ENCODE peak calls at places on chromosomes 4 and X, in eight cellular contexts. Q is MM.1S, E is testis, W is Caco-2, H is left lung, P is astrocyte, R is lower lobe of right lung, B is cardiac muscle cell. F is an unnamed sample.

GRCh38 chr4:780730-781492 is 45.0 kb downstream of the CPLX1 start:
- DNase-seq in Q (peak), E (no peak), W (no peak), H (no peak), P (no peak), R (no peak), B (no peak), F (no peak)

GRCh38 chr4:48779095-48779997 is 733 bp downstream of the FRYL start:
- DNase-seq in Q (peak), E (peak), W (peak), H (peak), P (peak), R (peak), B (peak), F (peak)

GRCh38 chr4:122744229-122744628 is 11.7 kb downstream of the BBS12 start:
- DNase-seq in Q (no peak), E (no peak), W (peak), H (no peak), P (peak), R (no peak), B (no peak), F (peak)

GRCh38 chr4:108885211-108885610 is 122.4 kb upstream of the ETNPPL start:
- DNase-seq in Q (no peak), E (no peak), W (no peak), H (no peak), P (peak), R (no peak), B (no peak), F (no peak)

GRCh38 chr4:80295841-80296240 is 29.4 kb downstream of the FGF5 start:
- DNase-seq in Q (no peak), E (no peak), W (no peak), H (no peak), P (peak), R (no peak), B (no peak), F (no peak)

GRCh38 chrX:39928704-39929439 is 168.9 kb downstream of the BCOR start:
- DNase-seq in Q (no peak), E (no peak), W (peak), H (no peak), P (no peak), R (peak), B (no peak), F (no peak)

GRCh38 chrX:75784689-75785491 is at the start of gene MAGEE2:
- DNase-seq in Q (no peak), E (peak), W (no peak), H (no peak), P (no peak), R (peak), B (no peak), F (no peak)

GRCh38 chr4:911871-912490 is 20.1 kb downstream of the GAK start:
- DNase-seq in Q (no peak), E (no peak), W (no peak), H (peak), P (no peak), R (peak), B (no peak), F (no peak)

GRCh38 chr4:137238456-137238855 is 293.8 kb downstream of the PCDH18 start:
- DNase-seq in Q (no peak), E (no peak), W (no peak), H (no peak), P (no peak), R (no peak), B (no peak), F (no peak)

GRCh38 chr4:142728209-142728608 is 117.9 kb downstream of the INPP4B start:
- DNase-seq in Q (no peak), E (no peak), W (no peak), H (no peak), P (no peak), R (no peak), B (no peak), F (no peak)

GRCh38 chrX:2321411-2321810 is 179.4 kb downstream of the DHRSX start:
- DNase-seq in Q (no peak), E (no peak), W (no peak), H (no peak), P (no peak), R (no peak), B (no peak), F (no peak)

GRCh38 chrX:80879916-80880315 is 70.2 kb upstream of the BRWD3 start:
- DNase-seq in Q (no peak), E (no peak), W (no peak), H (no peak), P (no peak), R (no peak), B (no peak), F (no peak)

GRCh38 chr4:99723555-99724450 is 66.2 kb upstream of the C4orf54 start:
- DNase-seq in Q (no peak), E (peak), W (no peak), H (peak), P (peak), R (peak), B (no peak), F (no peak)

GRCh38 chr4:3041192-3042142 is 32.9 kb downstream of the HTT-AS start:
- DNase-seq in Q (peak), E (peak), W (peak), H (peak), P (peak), R (peak), B (no peak), F (peak)

GRCh38 chr4:53589511-53589910 is 1.8 kb downstream of the LNX1 start:
- DNase-seq in Q (no peak), E (no peak), W (no peak), H (no peak), P (no peak), R (no peak), B (no peak), F (no peak)

GRCh38 chr4:159097785-159098184 is 5.1 kb upstream of the RAPGEF2 start:
- DNase-seq in Q (no peak), E (no peak), W (no peak), H (no peak), P (no peak), R (no peak), B (no peak), F (no peak)

GRCh38 chr4:129526812-129527211 is 430.9 kb downstream of the C4orf33 start:
- DNase-seq in Q (peak), E (no peak), W (no peak), H (no peak), P (no peak), R (no peak), B (no peak), F (no peak)

GRCh38 chr4:169810325-169811323 is 52.9 kb upstream of the HPF1 start:
- DNase-seq in Q (peak), E (peak), W (peak), H (no peak), P (peak), R (no peak), B (peak), F (no peak)

GRCh38 chr4:174592985-174593335 is 70.7 kb upstream of the HPGD start:
- DNase-seq in Q (no peak), E (no peak), W (no peak), H (no peak), P (peak), R (no peak), B (peak), F (no peak)

GRCh38 chrX:9033989-9034388 is at the start of gene FAM9B:
- DNase-seq in Q (no peak), E (peak), W (no peak), H (no peak), P (no peak), R (no peak), B (no peak), F (no peak)

GRCh38 chrX:78331708-78332107 is 4.3 kb upstream of the CYSLTR1 start:
- DNase-seq in Q (no peak), E (no peak), W (no peak), H (no peak), P (no peak), R (no peak), B (no peak), F (no peak)

GRCh38 chr4:158850800-158851644 is 82.2 kb downstream of the FNIP2 start:
- DNase-seq in Q (peak), E (no peak), W (peak), H (no peak), P (peak), R (no peak), B (peak), F (no peak)

GRCh38 chrX:85379174-85379907 is at the start of gene POF1B:
- DNase-seq in Q (no peak), E (no peak), W (peak), H (no peak), P (no peak), R (peak), B (no peak), F (peak)

GRCh38 chr4:8270418-8270771 is 841 bp downstream of the HTRA3 start:
- DNase-seq in Q (no peak), E (no peak), W (no peak), H (no peak), P (no peak), R (no peak), B (no peak), F (no peak)

GRCh38 chr4:8272472-8273428 is 3.2 kb downstream of the HTRA3 start:
- DNase-seq in Q (no peak), E (no peak), W (no peak), H (peak), P (no peak), R (no peak), B (no peak), F (no peak)

GRCh38 chr4:8273450-8273849 is 3.9 kb downstream of the HTRA3 start:
- DNase-seq in Q (no peak), E (no peak), W (no peak), H (no peak), P (no peak), R (no peak), B (no peak), F (no peak)

GRCh38 chr4:8270912-8271815 is 1.6 kb downstream of the HTRA3 start:
- DNase-seq in Q (no peak), E (no peak), W (no peak), H (peak), P (no peak), R (no peak), B (no peak), F (no peak)

GRCh38 chr4:8271821-8272220 is 2.3 kb downstream of the HTRA3 start:
- DNase-seq in Q (no peak), E (no peak), W (no peak), H (peak), P (no peak), R (no peak), B (no peak), F (no peak)
- H3K4me3 ChIP-seq in Q (no peak), E (no peak), W (no peak), H (no peak), P (no peak), R (peak), B (no peak), F (peak)

DNA sequence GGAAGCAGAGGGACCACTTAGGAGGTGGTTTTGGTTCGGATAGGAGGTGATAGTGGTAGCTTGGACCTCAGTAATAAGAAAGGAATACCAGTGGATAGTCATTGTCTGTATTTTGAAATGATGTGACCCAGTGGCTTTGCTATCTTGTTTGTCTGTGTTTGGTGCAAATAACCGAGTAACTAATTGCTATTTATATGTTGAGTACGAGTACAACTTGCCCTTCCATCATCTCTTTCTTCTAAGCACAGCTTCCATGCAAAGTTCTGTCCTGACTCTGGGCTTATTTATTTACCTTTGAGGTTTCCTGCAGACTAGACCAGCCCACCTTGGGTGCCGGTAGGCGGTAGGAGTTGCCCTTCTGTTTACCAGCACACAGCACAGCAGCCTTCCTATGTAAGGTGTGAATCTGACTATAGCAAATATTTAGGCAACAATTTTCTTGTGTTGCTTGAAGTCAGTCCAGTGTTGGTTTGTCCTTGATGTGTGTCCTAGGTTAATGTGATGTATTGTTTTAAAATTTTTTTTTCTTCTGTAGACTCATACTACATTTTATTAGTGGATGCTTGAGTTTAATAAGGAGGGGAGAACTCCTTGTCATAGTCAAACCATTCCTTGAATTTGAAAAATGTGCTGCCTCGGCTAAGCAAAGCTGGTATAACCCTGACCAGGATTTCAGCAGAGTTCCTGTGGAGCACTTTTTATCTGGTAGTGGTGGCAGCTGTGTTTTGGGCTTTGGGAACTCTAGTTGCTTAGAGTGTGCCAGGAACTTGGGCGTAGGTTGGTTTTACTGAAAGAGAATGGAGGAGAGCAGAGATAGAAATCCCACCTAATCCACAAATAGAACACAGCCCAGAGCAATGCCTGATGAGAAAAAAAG is 21.9 kb downstream of the PTTG2 start:
- DNase-seq in Q (no peak), E (no peak), W (no peak), H (no peak), P (peak), R (no peak), B (no peak), F (no peak)
- H3K4me3 ChIP-seq in Q (no peak), E (no peak), W (no peak), H (no peak), P (no peak), R (no peak), B (no peak), F (no peak)

GRCh38 chr4:149343614-149344013 is 472.0 kb downstream of the IQCM start:
- DNase-seq in Q (no peak), E (no peak), W (no peak), H (no peak), P (no peak), R (no peak), B (peak), F (no peak)
- H3K4me3 ChIP-seq in Q (no peak), E (no peak), W (no peak), H (no peak), P (no peak), R (no peak), B (no peak), F (no peak)

DNA sequence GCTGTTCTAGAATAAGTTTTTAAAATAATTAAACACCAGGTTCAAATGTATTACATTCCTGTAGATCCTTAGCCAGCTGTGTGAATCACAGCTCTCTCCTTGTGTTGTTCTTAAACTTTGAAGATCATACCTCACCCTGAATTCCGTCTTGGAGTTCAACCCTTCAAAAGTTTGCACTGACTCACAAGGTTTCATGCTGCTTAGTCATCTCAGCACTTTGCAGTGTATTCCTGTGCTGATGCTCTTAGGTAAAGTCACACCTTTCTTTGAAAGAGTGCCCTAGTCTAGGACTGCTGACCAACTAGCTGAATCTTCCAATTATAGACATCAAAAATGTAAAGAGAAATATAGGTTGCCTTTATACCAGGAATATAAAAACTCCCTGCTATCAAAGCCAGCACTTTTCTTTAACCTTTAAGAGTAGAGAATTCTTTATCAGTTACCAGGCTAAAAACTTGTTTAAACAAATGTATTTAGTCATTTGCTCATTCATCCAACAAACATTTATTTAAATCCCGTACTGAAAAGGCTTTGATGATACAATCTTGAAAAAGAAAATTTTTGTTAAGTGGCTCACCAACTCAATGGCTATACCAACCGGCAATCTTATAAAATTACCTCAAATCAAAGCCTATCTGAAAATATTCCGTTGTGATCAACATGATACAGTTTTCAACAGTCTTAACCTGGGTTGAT is 169.7 kb downstream of the RAP1GDS1 start:
- DNase-seq in Q (no peak), E (no peak), W (no peak), H (no peak), P (peak), R (no peak), B (no peak), F (no peak)
- H3K4me3 ChIP-seq in Q (no peak), E (no peak), W (no peak), H (no peak), P (no peak), R (no peak), B (no peak), F (no peak)

DNA sequence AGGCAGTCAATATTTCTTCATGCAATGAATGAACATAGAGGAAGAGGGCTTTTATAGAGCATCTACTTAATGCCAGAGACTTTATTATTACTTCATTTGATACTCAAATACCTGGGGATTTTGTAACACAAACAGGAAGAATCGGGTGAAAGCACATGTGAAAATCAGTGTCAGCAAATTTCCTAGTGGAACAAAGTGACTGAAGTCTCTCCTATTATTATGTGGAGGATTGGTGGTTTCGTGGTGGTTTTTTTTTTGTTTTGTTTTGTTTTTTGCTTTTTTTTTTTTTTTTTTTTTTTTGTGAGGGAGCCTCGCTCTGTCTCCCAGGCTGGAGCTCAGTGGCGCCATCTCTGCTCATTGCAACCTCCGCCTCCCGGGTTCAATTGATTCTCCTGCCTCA is 207.0 kb downstream of the RRAGB start:
- DNase-seq in Q (peak), E (no peak), W (no peak), H (no peak), P (no peak), R (no peak), B (no peak), F (no peak)
- H3K4me3 ChIP-seq in Q (no peak), E (no peak), W (no peak), H (no peak), P (no peak), R (no peak), B (no peak), F (no peak)

F was measured in breast epithelium.